ENCODE peak calls at places on chromosomes 7 and 10, in nine cellular contexts. H, B, T, Y, J, L, W, F and U are unnamed samples.

GRCh38 chr7:150317748-150318444 is 5.3 kb upstream of the LRRC61 start:
- DNase-seq in H (no peak), B (no peak), T (no peak), Y (no peak), J (no peak), L (no peak), W (no peak), F (peak), U (no peak)

GRCh38 chr10:112911196-112911595 is 38.9 kb upstream of the TCF7L2 start:
- DNase-seq in H (no peak), B (no peak), T (no peak), Y (no peak), J (no peak), L (no peak), W (no peak), F (no peak), U (no peak)

GRCh38 chr7:78095549-78095948 is 297.0 kb downstream of the PHTF2 start:
- DNase-seq in H (peak), B (no peak), T (no peak), Y (no peak), J (no peak), L (no peak), W (no peak), F (peak), U (no peak)

GRCh38 chr10:75029874-75030273 is 81.6 kb upstream of the SAMD8 start:
- DNase-seq in H (no peak), B (no peak), T (no peak), Y (no peak), J (no peak), L (no peak), W (no peak), F (no peak), U (peak)

GRCh38 chr10:86668297-86669165 is at the start of gene LDB3:
- DNase-seq in H (peak), B (no peak), T (no peak), Y (peak), J (no peak), L (no peak), W (no peak), F (no peak), U (peak)

GRCh38 chr7:27110163-27110976 is 7.9 kb upstream of the HOXA2 start:
- DNase-seq in H (peak), B (no peak), T (no peak), Y (peak), J (no peak), L (no peak), W (no peak), F (no peak), U (no peak)

GRCh38 chr7:151626422-151627115 is 106.9 kb upstream of the RHEB start:
- DNase-seq in H (peak), B (no peak), T (no peak), Y (peak), J (no peak), L (peak), W (peak), F (peak), U (peak)

GRCh38 chr10:5561704-5562645 is 37.2 kb downstream of the CALML3 start:
- DNase-seq in H (no peak), B (no peak), T (no peak), Y (no peak), J (no peak), L (no peak), W (no peak), F (no peak), U (no peak)

GRCh38 chr7:78768859-78769258 is 684.6 kb downstream of the MAGI2 start:
- DNase-seq in H (peak), B (peak), T (no peak), Y (no peak), J (no peak), L (no peak), W (no peak), F (peak), U (no peak)

GRCh38 chr10:63702107-63702506 is 180.9 kb downstream of the REEP3 start:
- DNase-seq in H (no peak), B (no peak), T (no peak), Y (no peak), J (no peak), L (no peak), W (no peak), F (no peak), U (no peak)

GRCh38 chr10:123890246-123890645 is 1.4 kb downstream of the CPXM2 start:
- DNase-seq in H (no peak), B (no peak), T (no peak), Y (no peak), J (no peak), L (no peak), W (no peak), F (peak), U (no peak)

GRCh38 chr7:134792968-134793367 is 13.5 kb downstream of the CALD1 start:
- DNase-seq in H (no peak), B (no peak), T (no peak), Y (no peak), J (no peak), L (no peak), W (no peak), F (peak), U (no peak)

GRCh38 chr10:28954211-28954610 is 276.9 kb downstream of the BAMBI start:
- DNase-seq in H (peak), B (no peak), T (no peak), Y (no peak), J (no peak), L (no peak), W (no peak), F (no peak), U (no peak)

GRCh38 chr10:100791254-100792058 is 46.1 kb downstream of the PAX2 start:
- DNase-seq in H (no peak), B (no peak), T (no peak), Y (no peak), J (no peak), L (no peak), W (no peak), F (no peak), U (no peak)

GRCh38 chr7:132141109-132141508 is 435.2 kb downstream of the PLXNA4 start:
- DNase-seq in H (no peak), B (peak), T (no peak), Y (no peak), J (no peak), L (no peak), W (no peak), F (peak), U (no peak)

GRCh38 chr7:36607206-36607515 is 117.1 kb downstream of the AOAH start:
- DNase-seq in H (no peak), B (no peak), T (no peak), Y (no peak), J (no peak), L (no peak), W (no peak), F (no peak), U (no peak)

GRCh38 chr10:30870926-30871325 is 160.7 kb downstream of the ZNF438 start:
- DNase-seq in H (no peak), B (no peak), T (no peak), Y (no peak), J (no peak), L (no peak), W (no peak), F (no peak), U (peak)

GRCh38 chr7:156752371-156753297 is 112.1 kb downstream of the RNF32 start:
- DNase-seq in H (no peak), B (no peak), T (no peak), Y (no peak), J (no peak), L (no peak), W (no peak), F (no peak), U (peak)

GRCh38 chr10:118958984-118959916 is 70.3 kb upstream of the NANOS1 start:
- DNase-seq in H (peak), B (peak), T (peak), Y (no peak), J (no peak), L (no peak), W (peak), F (peak), U (peak)

GRCh38 chr7:47418910-47419309 is 163.0 kb downstream of the TNS3 start:
- DNase-seq in H (no peak), B (no peak), T (no peak), Y (no peak), J (no peak), L (no peak), W (no peak), F (peak), U (peak)

GRCh38 chr7:73963252-73963822 is 64.6 kb upstream of the ELN start:
- DNase-seq in H (no peak), B (no peak), T (no peak), Y (no peak), J (no peak), L (no peak), W (no peak), F (peak), U (no peak)

GRCh38 chr7:150938566-150938965 is 39.6 kb downstream of the KCNH2 start:
- DNase-seq in H (no peak), B (no peak), T (no peak), Y (no peak), J (no peak), L (no peak), W (no peak), F (no peak), U (no peak)

GRCh38 chr7:155394413-155394812 is 63.5 kb upstream of the EN2 start:
- DNase-seq in H (no peak), B (no peak), T (no peak), Y (no peak), J (no peak), L (no peak), W (no peak), F (no peak), U (no peak)

GRCh38 chr7:105773030-105773460 is 103.4 kb downstream of the ATXN7L1 start:
- DNase-seq in H (peak), B (no peak), T (no peak), Y (no peak), J (no peak), L (no peak), W (no peak), F (no peak), U (no peak)

GRCh38 chr10:123144697-123145541 is 3.0 kb upstream of the HMX2 start:
- DNase-seq in H (peak), B (no peak), T (no peak), Y (peak), J (no peak), L (no peak), W (no peak), F (peak), U (no peak)

GRCh38 chr7:122886357-122887081 is at the start of gene CADPS2:
- DNase-seq in H (peak), B (peak), T (peak), Y (peak), J (peak), L (peak), W (peak), F (peak), U (no peak)

GRCh38 chr10:46296629-46297275 is 10.0 kb downstream of the ANTXRL start:
- DNase-seq in H (no peak), B (no peak), T (no peak), Y (no peak), J (no peak), L (no peak), W (no peak), F (no peak), U (no peak)

GRCh38 chr7:141534757-141535737 is 16.2 kb upstream of the AGK start:
- DNase-seq in H (no peak), B (no peak), T (no peak), Y (no peak), J (no peak), L (no peak), W (no peak), F (no peak), U (no peak)

GRCh38 chr10:44280211-44280610 is 104.7 kb downstream of the CXCL12 start:
- DNase-seq in H (no peak), B (no peak), T (no peak), Y (no peak), J (no peak), L (no peak), W (no peak), F (peak), U (no peak)

GRCh38 chr7:155986497-155987160 is 174.4 kb upstream of the SHH start:
- DNase-seq in H (no peak), B (no peak), T (no peak), Y (no peak), J (no peak), L (no peak), W (no peak), F (no peak), U (no peak)

GRCh38 chr7:130430841-130431713 is 9.7 kb downstream of the CEP41 start:
- DNase-seq in H (no peak), B (no peak), T (peak), Y (peak), J (no peak), L (no peak), W (no peak), F (peak), U (peak)

GRCh38 chr10:123993534-123994416 is 99.6 kb downstream of the CHST15 start:
- DNase-seq in H (no peak), B (no peak), T (no peak), Y (no peak), J (no peak), L (no peak), W (no peak), F (no peak), U (no peak)

GRCh38 chr7:41996381-41997035 is 240.5 kb downstream of the GLI3 start:
- DNase-seq in H (no peak), B (no peak), T (peak), Y (no peak), J (no peak), L (no peak), W (no peak), F (peak), U (peak)

GRCh38 chr7:132485600-132486594 is 90.4 kb downstream of the PLXNA4 start:
- DNase-seq in H (no peak), B (no peak), T (no peak), Y (no peak), J (no peak), L (no peak), W (peak), F (no peak), U (no peak)

GRCh38 chr7:30511973-30512662 is 7.5 kb upstream of the GGCT start:
- DNase-seq in H (no peak), B (no peak), T (no peak), Y (peak), J (no peak), L (no peak), W (no peak), F (no peak), U (peak)

GRCh38 chr10:33612116-33612515 is 277.6 kb upstream of the NRP1 start:
- DNase-seq in H (no peak), B (no peak), T (no peak), Y (no peak), J (no peak), L (no peak), W (no peak), F (peak), U (no peak)

GRCh38 chr7:18553585-18554055 is 58.1 kb downstream of the HDAC9 start:
- DNase-seq in H (no peak), B (no peak), T (no peak), Y (no peak), J (no peak), L (no peak), W (no peak), F (no peak), U (no peak)

GRCh38 chr7:151309306-151309705 is 32.3 kb upstream of the NUB1 start:
- DNase-seq in H (no peak), B (no peak), T (no peak), Y (no peak), J (no peak), L (no peak), W (no peak), F (peak), U (peak)